ENCODE peak calls at places on chromosomes 6 and 20, in ten cellular contexts. U is IMR-90, P is OCI-LY7, V is esophagus squamous epithelium, D is fibroblast of lung, Y is ovary, R is tibial artery, G is colonic mucosa, N is uterus, F is mammary epithelial cell. Q is an unnamed sample.

GRCh38 chr6:157652601-157653363 is 170.3 kb upstream of the SNX9 start:
- DNase-seq in U (no peak), P (no peak), V (no peak), D (no peak), Y (no peak), R (no peak), G (no peak), N (no peak), F (no peak), Q (no peak)

GRCh38 chr6:31621991-31622390 is 1.5 kb downstream of the PRRC2A start:
- DNase-seq in U (no peak), P (no peak), V (no peak), D (no peak), Y (no peak), R (no peak), G (peak; percentile 55), N (no peak), F (peak; percentile 12), Q (no peak)

GRCh38 chr6:134447883-134448387 is 130.0 kb upstream of the SGK1 start:
- DNase-seq in U (peak; percentile 98), P (no peak), V (no peak), D (peak; percentile 94), Y (no peak), R (no peak), G (no peak), N (no peak), F (peak; percentile 97), Q (no peak)

GRCh38 chr6:126069457-126069856 is 83.1 kb downstream of the TRMT11 start:
- DNase-seq in U (no peak), P (no peak), V (no peak), D (no peak), Y (no peak), R (peak; percentile 32), G (no peak), N (peak; percentile 51), F (no peak), Q (no peak)

GRCh38 chr20:59299961-59300340 is 460 bp upstream of the EDN3 start:
- DNase-seq in U (no peak), P (no peak), V (no peak), D (no peak), Y (no peak), R (no peak), G (peak; percentile 82), N (no peak), F (peak; percentile 1), Q (no peak)

GRCh38 chr20:37992802-37993538 is 40.3 kb downstream of the TTI1 start:
- DNase-seq in U (peak; percentile 78), P (peak; percentile 42), V (no peak), D (peak; percentile 88), Y (no peak), R (no peak), G (peak; percentile 23), N (no peak), F (peak; percentile 82), Q (no peak)

GRCh38 chr6:70823651-70824050 is 133.2 kb downstream of the B3GAT2 start:
- DNase-seq in U (no peak), P (no peak), V (no peak), D (no peak), Y (no peak), R (no peak), G (no peak), N (no peak), F (no peak), Q (no peak)

GRCh38 chr20:58746551-58747399 is 54.2 kb downstream of the NPEPL1 start:
- DNase-seq in U (no peak), P (no peak), V (no peak), D (peak; percentile 1), Y (no peak), R (no peak), G (no peak), N (no peak), F (no peak), Q (no peak)

GRCh38 chr20:57652865-57653545 is 32.8 kb upstream of the ZBP1 start:
- DNase-seq in U (no peak), P (peak; percentile 37), V (no peak), D (no peak), Y (no peak), R (no peak), G (peak; percentile 16), N (peak; percentile 17), F (no peak), Q (no peak)

DNA sequence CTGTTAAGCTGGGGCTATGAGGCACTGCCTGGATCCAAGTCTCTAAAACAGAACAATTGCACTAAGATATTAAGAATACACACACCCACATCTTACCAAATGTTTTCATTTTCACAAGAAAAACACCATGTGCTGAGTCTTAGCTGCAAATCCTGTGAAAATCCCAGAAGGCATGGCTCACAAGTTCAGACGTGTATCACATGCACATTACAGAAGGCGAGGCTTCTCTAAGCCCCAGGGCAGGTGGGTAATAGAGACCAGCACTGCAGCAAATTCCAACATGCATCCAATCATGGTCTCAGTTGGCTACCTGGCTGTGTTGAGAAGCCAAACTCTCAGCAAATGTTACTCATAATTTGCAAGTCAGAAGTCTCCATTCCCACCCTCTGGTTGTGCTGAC is 16.2 kb upstream of the CST3 start:
- DNase-seq in U (no peak), P (no peak), V (no peak), D (no peak), Y (no peak), R (no peak), G (no peak), N (no peak), F (peak; percentile 72), Q (no peak)
- H3K4me1 ChIP-seq in U (peaks cover 2% of the 10 kb centered on the region), P (no peaks in the 10 kb centered on the region), V (peaks cover 27% of the 10 kb centered on the region), D (no peaks in the 10 kb centered on the region), Y (peaks cover 8% of the 10 kb centered on the region), R (peaks cover 9% of the 10 kb centered on the region), G (no peaks in the 10 kb centered on the region), N (peaks cover 8% of the 10 kb centered on the region), F (peaks cover 13% of the 10 kb centered on the region), Q (peaks cover 25% of the 10 kb centered on the region)

DNA sequence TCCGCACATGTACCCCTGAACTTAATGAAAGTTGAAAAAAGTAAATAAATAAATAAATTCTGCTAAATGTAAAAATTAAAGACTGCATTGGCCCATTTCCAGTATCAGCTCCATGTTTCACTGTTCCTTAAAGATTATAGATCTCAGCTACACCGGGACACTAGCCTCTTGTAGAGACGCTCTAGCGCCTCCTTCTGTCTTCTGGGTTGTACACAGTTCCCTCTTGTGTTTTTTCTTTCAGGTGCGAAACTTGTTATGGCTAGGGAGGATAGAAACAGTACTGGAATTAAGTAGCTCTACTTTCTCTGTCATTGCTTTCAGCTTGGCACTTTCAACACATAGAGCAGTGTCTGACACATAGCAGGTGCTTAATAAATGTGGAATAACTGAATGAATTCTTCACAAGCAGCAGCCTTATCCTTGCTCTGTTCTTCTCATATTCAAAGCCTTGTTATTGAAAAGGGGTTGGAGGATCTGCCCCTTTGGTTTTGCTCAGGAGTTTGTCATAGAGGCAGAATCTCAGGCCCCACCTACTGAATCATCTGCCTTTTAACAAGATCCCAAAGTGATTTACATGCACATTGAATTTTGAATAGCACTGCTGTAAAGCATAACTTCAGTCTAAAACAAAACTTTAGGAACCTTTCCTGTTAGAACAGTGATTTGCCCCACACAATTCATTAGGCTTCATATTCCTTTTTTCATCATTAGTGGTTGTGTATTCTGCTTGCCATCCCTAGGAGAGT is 92.3 kb downstream of the FIG4 start:
- DNase-seq in U (peak; percentile 29), P (no peak), V (no peak), D (no peak), Y (no peak), R (no peak), G (no peak), N (no peak), F (no peak), Q (no peak)
- TF ChIP-seq CTCF in U (peak; percentile 38), P (peak; percentile 59), V (no peak), D (no peak), Y (no peak), R (no peak), G (no peak), N (no peak), F (no peak), Q (no peak)

GRCh38 chr6:11770546-11771466 is 7.8 kb downstream of the ADTRP start:
- DNase-seq in U (peak; percentile 100), P (no peak), V (peak; percentile 45), D (peak; percentile 100), Y (peak; percentile 85), R (peak; percentile 96), G (peak; percentile 92), N (peak; percentile 87), F (peak; percentile 100), Q (peak; percentile 70)

GRCh38 chr6:11772109-11772830 is 6.3 kb downstream of the ADTRP start:
- DNase-seq in U (peak; percentile 98), P (no peak), V (no peak), D (peak; percentile 99), Y (peak; percentile 46), R (peak; percentile 66), G (no peak), N (peak; percentile 33), F (peak; percentile 98), Q (no peak)

GRCh38 chr6:11771473-11772048 is 7.0 kb downstream of the ADTRP start:
- DNase-seq in U (peak; percentile 62), P (no peak), V (no peak), D (peak; percentile 30), Y (no peak), R (no peak), G (no peak), N (no peak), F (peak; percentile 77), Q (no peak)

GRCh38 chr6:11769244-11769643 is 9.4 kb downstream of the ADTRP start:
- DNase-seq in U (peak; percentile 40), P (no peak), V (no peak), D (peak; percentile 57), Y (no peak), R (no peak), G (no peak), N (no peak), F (peak; percentile 77), Q (no peak)

DNA sequence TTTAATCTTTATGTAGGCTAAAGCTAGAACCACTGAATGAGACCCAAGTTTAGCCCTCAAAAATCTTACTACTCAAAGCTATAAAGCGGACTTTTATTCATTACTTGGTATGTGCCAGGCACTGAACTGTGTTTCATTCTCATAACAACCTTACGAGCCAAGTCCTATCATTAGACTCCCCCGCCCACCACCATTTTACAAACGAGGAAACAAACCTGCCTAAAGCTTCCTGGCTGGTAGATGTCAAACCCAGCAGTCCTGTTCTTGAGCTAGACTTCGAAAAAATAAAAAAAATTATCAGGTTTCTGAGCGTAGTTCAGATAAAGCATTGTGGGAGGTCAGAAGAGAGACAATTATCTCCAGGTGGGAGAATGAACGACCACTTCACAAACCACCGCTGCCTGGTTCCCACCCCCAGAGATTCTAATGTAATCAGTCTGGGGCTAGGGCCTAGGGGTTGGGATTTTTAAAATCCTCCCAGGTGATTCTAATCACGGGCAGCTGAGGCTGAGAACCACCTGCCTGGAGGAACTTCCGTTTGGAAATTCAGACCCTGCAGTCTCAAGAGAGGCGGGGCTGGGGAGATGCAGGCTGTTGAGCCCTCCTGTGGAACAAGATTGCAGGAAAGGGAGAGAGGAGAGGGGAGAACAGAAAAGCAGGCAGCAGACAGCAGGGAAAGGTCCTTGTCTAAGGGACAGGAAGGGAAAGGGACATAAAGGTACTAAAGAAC is 8.6 kb downstream of the ADTRP start:
- DNase-seq in U (no peak), P (no peak), V (no peak), D (peak; percentile 46), Y (no peak), R (no peak), G (peak; percentile 54), N (no peak), F (peak; percentile 75), Q (no peak)
- H3K4me3 ChIP-seq in U (no peak overlapping the region), P (no peak overlapping the region), V (no peak overlapping the region), D (no peak overlapping the region), Y (no peak overlapping the region), R (peak overlapping the region; percentile 13), G (no peak overlapping the region), N (no peak overlapping the region), F (peak overlapping the region; percentile 12), Q (peak overlapping the region; percentile 51)

DNA sequence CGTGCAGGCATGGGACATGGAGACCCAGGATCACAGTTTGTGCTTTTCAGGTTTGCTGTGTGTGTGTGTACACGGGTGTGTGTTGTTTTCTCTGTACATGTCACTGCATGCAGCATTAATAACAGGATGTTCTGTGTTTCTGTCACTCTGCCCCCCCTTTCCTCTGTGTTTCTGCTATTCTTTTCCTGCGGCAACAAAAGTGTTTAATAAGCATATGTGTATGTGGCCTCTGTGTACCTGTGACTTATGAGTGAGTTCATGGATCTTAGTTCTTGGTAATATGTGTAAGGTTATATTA is 9.8 kb downstream of the SYNGAP1 start:
- DNase-seq in U (no peak), P (no peak), V (no peak), D (no peak), Y (no peak), R (no peak), G (no peak), N (no peak), F (no peak), Q (no peak)
- H3K4me1 ChIP-seq in U (peaks cover 38% of the 10 kb centered on the region), P (peaks cover 74% of the 10 kb centered on the region), V (peaks cover 50% of the 10 kb centered on the region), D (peaks cover 35% of the 10 kb centered on the region), Y (peaks cover 27% of the 10 kb centered on the region), R (peaks cover 72% of the 10 kb centered on the region), G (peaks cover 7% of the 10 kb centered on the region), N (peaks cover 27% of the 10 kb centered on the region), F (peaks cover 43% of the 10 kb centered on the region), Q (peaks cover 19% of the 10 kb centered on the region)

Q was measured in thoracic aorta.